ENCODE peak calls at places on chromosomes 2 and 18, in five cellular contexts. V is GM23338, X is neural progenitor cell, D is heart left ventricle, W is upper lobe of right lung. Q is an unnamed sample.

GRCh38 chr18:2880473-2880872 is 33.7 kb downstream of the EMILIN2 start:
- DNase-seq in V (peak), X (no peak), D (peak), W (no peak), Q (no peak)

GRCh38 chr18:48376406-48376805 is 32.8 kb downstream of the ZBTB7C start:
- DNase-seq in V (peak), X (peak), D (no peak), W (no peak), Q (no peak)

GRCh38 chr2:120326048-120326447 is 19.9 kb upstream of the INHBB start:
- DNase-seq in V (no peak), X (no peak), D (no peak), W (no peak), Q (no peak)

GRCh38 chr18:31591628-31592027 is at the start of gene TTR:
- DNase-seq in V (no peak), X (no peak), D (no peak), W (no peak), Q (no peak)

GRCh38 chr2:152421521-152422367 is 86.8 kb downstream of the FMNL2 start:
- DNase-seq in V (no peak), X (no peak), D (no peak), W (no peak), Q (peak)

GRCh38 chr2:235958631-235959395 is 209.4 kb downstream of the GBX2 start:
- DNase-seq in V (no peak), X (no peak), D (no peak), W (no peak), Q (no peak)

GRCh38 chr2:96535331-96535730 is 1.2 kb upstream of the ARID5A start:
- DNase-seq in V (no peak), X (no peak), D (no peak), W (peak), Q (no peak)

GRCh38 chr2:97761192-97761591 is 47.8 kb downstream of the ZAP70 start:
- DNase-seq in V (no peak), X (no peak), D (no peak), W (no peak), Q (no peak)

GRCh38 chr2:200451506-200451905 is 58.4 kb downstream of the KCTD18 start:
- DNase-seq in V (no peak), X (no peak), D (no peak), W (no peak), Q (no peak)

GRCh38 chr2:12006841-12007240 is 260.4 kb downstream of the LPIN1 start:
- DNase-seq in V (peak), X (peak), D (no peak), W (no peak), Q (no peak)

GRCh38 chr2:190267302-190267701 is 52.3 kb downstream of the HIBCH start:
- DNase-seq in V (no peak), X (no peak), D (no peak), W (no peak), Q (no peak)

GRCh38 chr2:12617366-12617765 is 99.4 kb upstream of the TRIB2 start:
- DNase-seq in V (no peak), X (no peak), D (no peak), W (no peak), Q (no peak)

GRCh38 chr2:99066602-99067001 is 74.9 kb upstream of the C2orf15 start:
- DNase-seq in V (peak), X (peak), D (no peak), W (no peak), Q (no peak)

GRCh38 chr2:27715318-27716165 is 51.9 kb downstream of the SLC4A1AP start:
- DNase-seq in V (peak), X (peak), D (peak), W (peak), Q (peak)

GRCh38 chr2:11955314-11955713 is 208.9 kb downstream of the LPIN1 start:
- DNase-seq in V (no peak), X (no peak), D (no peak), W (no peak), Q (no peak)

GRCh38 chr2:34069604-34070003 is 470.5 kb upstream of the FAM98A start:
- DNase-seq in V (no peak), X (no peak), D (no peak), W (no peak), Q (no peak)

GRCh38 chr2:234047361-234047760 is 3.1 kb upstream of the SPP2 start:
- DNase-seq in V (no peak), X (no peak), D (no peak), W (no peak), Q (no peak)

GRCh38 chr2:96116424-96116878 is at the start of gene ADRA2B:
- DNase-seq in V (peak), X (peak), D (peak), W (peak), Q (no peak)

GRCh38 chr2:190972846-190973245 is 41.1 kb downstream of the STAT1 start:
- DNase-seq in V (no peak), X (no peak), D (no peak), W (no peak), Q (no peak)

GRCh38 chr2:234677758-234678538 is 181.1 kb upstream of the ARL4C start:
- DNase-seq in V (no peak), X (no peak), D (no peak), W (no peak), Q (no peak)

GRCh38 chr18:23994361-23994902 is 20.1 kb upstream of the TTC39C start:
- DNase-seq in V (peak), X (peak), D (no peak), W (no peak), Q (no peak)

GRCh38 chr18:29418136-29418535 is 1241.2 kb upstream of the CDH2 start:
- DNase-seq in V (no peak), X (no peak), D (no peak), W (no peak), Q (no peak)

GRCh38 chr2:179862898-179863458 is 1.6 kb upstream of the ZNF385B start:
- DNase-seq in V (no peak), X (no peak), D (no peak), W (no peak), Q (no peak)

GRCh38 chr2:21041943-21042707 is 1.7 kb downstream of the APOB start:
- DNase-seq in V (peak), X (no peak), D (no peak), W (no peak), Q (no peak)

GRCh38 chr2:1817256-1818127 is 73.2 kb upstream of the PXDN start:
- DNase-seq in V (peak), X (peak), D (peak), W (peak), Q (peak)

GRCh38 chr2:113228991-113229716 is 49.6 kb downstream of the PAX8 start:
- DNase-seq in V (peak), X (no peak), D (no peak), W (no peak), Q (no peak)

GRCh38 chr2:105455488-105455991 is 56.7 kb upstream of the FHL2 start:
- DNase-seq in V (no peak), X (no peak), D (no peak), W (no peak), Q (peak)

GRCh38 chr2:135825131-135825854 is 11.7 kb downstream of the LCT start:
- DNase-seq in V (no peak), X (no peak), D (no peak), W (no peak), Q (no peak)

GRCh38 chr2:144102386-144102785 is 417.5 kb downstream of the ZEB2 start:
- DNase-seq in V (no peak), X (no peak), D (no peak), W (no peak), Q (no peak)

GRCh38 chr2:45433363-45433762 is 177.7 kb downstream of the SRBD1 start:
- DNase-seq in V (no peak), X (no peak), D (no peak), W (no peak), Q (no peak)

GRCh38 chr2:74957886-74958276 is 562 bp upstream of the POLE4 start:
- DNase-seq in V (no peak), X (no peak), D (no peak), W (no peak), Q (no peak)

GRCh38 chr2:74953796-74954499 is 4.5 kb upstream of the POLE4 start:
- DNase-seq in V (no peak), X (no peak), D (no peak), W (no peak), Q (no peak)

GRCh38 chr2:74954500-74954874 is 4.0 kb upstream of the POLE4 start:
- DNase-seq in V (no peak), X (no peak), D (no peak), W (no peak), Q (no peak)

GRCh38 chr2:74959106-74959751 is 786 bp downstream of the POLE4 start:
- DNase-seq in V (no peak), X (no peak), D (no peak), W (peak), Q (no peak)

DNA sequence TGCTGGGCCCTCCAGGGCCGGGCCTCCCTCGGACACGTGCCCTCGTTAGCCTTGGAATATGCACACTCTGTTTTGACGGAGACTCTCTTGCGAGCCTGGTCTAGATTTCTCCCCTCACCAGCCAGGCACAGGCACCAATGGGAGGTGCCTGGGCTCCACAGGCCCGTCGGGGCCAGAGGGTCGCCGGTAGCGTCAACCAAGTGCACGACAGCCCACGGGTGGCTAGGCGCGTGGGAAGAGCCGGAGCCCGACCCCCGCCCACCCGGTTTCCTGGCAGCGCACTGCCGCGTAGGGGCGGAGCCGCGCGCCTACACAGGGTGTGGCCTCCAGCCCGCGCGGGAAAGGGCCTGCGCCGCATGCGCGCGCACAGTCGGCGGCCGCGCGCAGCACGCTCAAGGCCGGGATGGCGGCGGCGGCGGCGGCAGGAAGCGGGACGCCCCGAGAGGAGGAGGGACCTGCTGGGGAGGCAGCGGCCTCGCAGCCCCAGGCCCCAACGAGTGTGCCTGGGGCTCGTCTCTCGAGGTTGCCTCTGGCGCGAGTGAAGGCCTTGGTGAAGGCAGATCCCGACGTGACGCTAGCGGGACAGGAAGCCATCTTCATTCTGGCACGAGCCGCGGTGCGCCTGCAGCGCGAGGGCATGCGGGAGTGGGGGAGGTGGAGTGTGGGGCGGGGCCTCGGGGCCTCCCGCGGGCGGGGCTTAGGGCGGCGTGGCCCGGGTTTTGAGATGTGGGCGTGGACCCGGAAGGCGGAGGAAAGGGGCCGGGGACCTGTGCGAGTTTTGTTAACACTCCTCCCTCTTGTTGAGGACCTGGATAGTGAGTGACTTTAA is at the start of gene POLE4:
- DNase-seq in V (peak), X (peak), D (peak), W (peak), Q (peak)
- TF ChIP-seq CTCF in V (no peak), X (no peak), D (no peak), W (peak), Q (peak)

DNA sequence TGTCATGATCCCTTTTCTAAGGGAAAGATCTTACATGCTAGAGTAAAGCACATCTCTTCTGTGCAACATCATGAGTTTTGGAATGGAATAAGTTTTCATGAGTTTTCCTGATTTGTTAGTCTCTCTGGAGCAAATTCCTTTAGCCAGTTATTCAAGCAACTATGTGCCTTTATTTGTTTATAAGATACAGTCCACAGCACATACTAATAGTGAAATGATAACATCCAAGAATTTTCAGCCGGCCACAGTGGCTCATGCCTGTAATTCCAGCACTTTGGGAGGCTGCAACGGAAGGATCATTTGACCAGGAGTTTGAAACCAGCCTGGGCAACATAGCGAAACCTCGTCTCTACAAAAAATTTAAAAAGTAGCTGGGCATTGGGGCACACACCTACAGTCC is 82.0 kb upstream of the LTBP1 start:
- DNase-seq in V (no peak), X (no peak), D (no peak), W (no peak), Q (no peak)
- H3K4me3 ChIP-seq in V (no peak), X (no peak), D (no peak), W (no peak), Q (no peak)

GRCh38 chr2:240797914-240798313 is 22.1 kb downstream of the KIF1A start:
- DNase-seq in V (no peak), X (no peak), D (peak), W (no peak), Q (no peak)
- H3K27ac ChIP-seq in V (no peak), X (no peak), D (no peak), W (no peak), Q (no peak)

DNA sequence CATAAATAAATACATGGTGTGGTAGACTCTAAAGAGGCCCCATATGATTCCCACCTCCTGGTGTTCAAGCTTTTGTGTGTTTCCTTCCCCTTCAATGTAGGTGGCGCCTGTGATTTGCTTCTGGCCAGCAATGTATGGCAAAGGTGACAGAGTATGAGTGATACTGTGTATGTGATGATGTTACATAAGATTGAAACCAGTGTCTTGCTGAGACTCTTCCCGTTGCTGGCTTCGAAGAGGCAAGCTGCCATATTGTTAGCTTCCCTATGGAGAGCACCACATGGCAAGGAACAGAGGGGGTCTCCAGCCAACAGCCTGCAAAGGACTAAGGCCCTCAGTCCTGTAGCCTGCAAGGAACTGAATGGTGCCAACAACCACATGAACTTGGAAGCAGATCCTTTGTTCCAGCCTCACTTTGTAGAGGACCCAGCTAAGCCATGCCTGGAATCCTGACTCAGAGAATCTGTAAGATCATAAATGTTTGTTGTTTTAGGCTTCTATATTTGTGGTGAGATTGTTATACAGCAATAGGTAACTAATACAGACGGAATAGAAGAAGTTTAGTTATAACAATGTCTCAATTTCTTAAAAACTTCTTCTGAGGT is 1.7 kb upstream of the SMAD4 start:
- DNase-seq in V (no peak), X (no peak), D (no peak), W (no peak), Q (no peak)
- TF ChIP-seq CTCF in V (peak), X (no peak), D (no peak), W (no peak), Q (no peak)

GRCh38 chr2:238597638-238598528 is 171.2 kb downstream of the ASB1 start:
- DNase-seq in V (no peak), X (no peak), D (no peak), W (no peak), Q (no peak)

GRCh38 chr2:238595750-238596570 is 169.2 kb downstream of the ASB1 start:
- DNase-seq in V (no peak), X (peak), D (no peak), W (no peak), Q (no peak)

GRCh38 chr2:238594796-238595749 is 168.3 kb downstream of the ASB1 start:
- DNase-seq in V (no peak), X (no peak), D (no peak), W (no peak), Q (no peak)

GRCh38 chr2:238598802-238599530 is 172.2 kb downstream of the ASB1 start:
- DNase-seq in V (no peak), X (no peak), D (no peak), W (no peak), Q (no peak)

DNA sequence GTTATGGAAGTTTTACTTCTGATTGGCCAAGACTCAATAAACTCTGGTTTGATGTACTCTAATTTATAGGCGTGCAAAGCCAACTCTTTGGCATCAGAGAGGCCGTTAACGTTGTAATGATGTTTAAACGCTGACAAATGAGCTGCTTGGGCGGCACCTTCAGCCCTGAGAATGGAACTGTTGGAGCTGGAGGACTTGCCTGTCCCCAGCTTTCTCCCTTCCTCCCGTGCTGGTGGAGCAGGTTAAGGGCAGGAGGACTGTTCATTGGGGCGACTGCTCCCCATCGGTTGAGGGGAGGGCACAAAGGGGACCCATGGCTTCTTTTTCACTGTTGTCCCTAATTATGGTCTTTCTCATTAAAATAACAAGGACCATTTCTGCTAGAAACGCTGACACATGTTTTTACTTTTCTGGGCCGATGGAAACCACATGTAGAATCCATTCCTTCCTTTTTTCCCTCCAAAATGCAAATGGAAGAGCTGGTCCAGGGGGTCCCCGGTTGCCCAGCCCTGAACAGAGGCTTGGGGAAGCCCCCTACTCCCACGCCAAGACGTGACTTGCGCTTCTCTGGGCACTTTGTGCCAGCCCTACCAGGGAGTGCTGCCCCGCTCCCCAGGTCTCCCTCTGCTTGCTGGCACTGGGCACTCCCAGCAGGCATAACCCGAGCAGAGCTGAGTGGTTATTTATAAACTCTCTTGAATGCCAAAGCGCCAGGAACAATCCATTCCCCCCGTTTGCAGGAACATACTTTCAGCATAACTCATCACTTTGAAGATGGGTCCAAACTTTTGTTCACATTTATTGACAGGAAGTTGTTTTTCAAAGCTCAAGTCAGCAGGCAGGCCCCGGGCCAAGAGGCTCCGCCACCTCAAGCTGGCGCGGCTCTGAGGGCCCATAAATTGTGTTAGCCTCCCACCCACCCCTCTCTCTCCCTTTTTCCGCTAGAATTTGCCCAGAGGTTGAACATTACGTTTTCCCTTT is 170.1 kb downstream of the ASB1 start:
- DNase-seq in V (no peak), X (no peak), D (peak), W (no peak), Q (peak)
- H3K4me3 ChIP-seq in V (no peak), X (no peak), D (no peak), W (no peak), Q (no peak)

Q was measured in gastrocnemius medialis.